ENCODE peak calls at places on chromosomes 11 and 22, in nine cellular contexts. D is A549, F is PC-3, U is stomach, O is kidney, I is BE2C, A is endodermal cell, C is adrenal gland, B is Peyer's patch. Q is an unnamed sample. For H3K4me1, the result is how much of the 10 kb centered on the place peaks cover.

GRCh38 chr11:113322158-113322557 is 7.8 kb downstream of the TTC12 start:
- DNase-seq in D (no peak), F (no peak), U (no peak), O (no peak), I (no peak), A (no peak), C (no peak), B (no peak), Q (no peak)

GRCh38 chr11:64208796-64209562 is 2.5 kb downstream of the FERMT3 start:
- DNase-seq in D (no peak), F (no peak), U (no peak), O (no peak), I (no peak), A (no peak), C (no peak), B (no peak), Q (no peak)

GRCh38 chr22:48741540-48741939 is 1086.1 kb downstream of the BRD1 start:
- DNase-seq in D (no peak), F (no peak), U (peak), O (no peak), I (no peak), A (no peak), C (no peak), B (no peak), Q (no peak)

GRCh38 chr11:64225608-64226506 is at the start of the genes NUDT22 and TRPT1:
- DNase-seq in D (peak), F (peak), U (peak), O (peak), I (peak), A (peak), C (peak), B (peak), Q (peak)

GRCh38 chr11:76237041-76237649 is 30.8 kb upstream of the WNT11 start:
- DNase-seq in D (no peak), F (no peak), U (no peak), O (no peak), I (no peak), A (no peak), C (no peak), B (no peak), Q (no peak)

GRCh38 chr22:50527921-50528681 is 1.7 kb downstream of the TYMP start:
- DNase-seq in D (no peak), F (no peak), U (no peak), O (no peak), I (no peak), A (peak), C (no peak), B (no peak), Q (no peak)

GRCh38 chr22:20011123-20011992 is 5.3 kb downstream of the ARVCF start:
- DNase-seq in D (no peak), F (no peak), U (no peak), O (peak), I (peak), A (no peak), C (no peak), B (no peak), Q (no peak)

GRCh38 chr22:27241430-27242110 is 560.0 kb downstream of the MN1 start:
- DNase-seq in D (no peak), F (no peak), U (peak), O (peak), I (peak), A (no peak), C (no peak), B (no peak), Q (no peak)

GRCh38 chr22:42313204-42313603 is 42.8 kb upstream of the TCF20 start:
- DNase-seq in D (no peak), F (no peak), U (no peak), O (no peak), I (no peak), A (peak), C (no peak), B (no peak), Q (no peak)

GRCh38 chr11:44839458-44840084 is 111.1 kb downstream of the TP53I11 start:
- DNase-seq in D (no peak), F (no peak), U (no peak), O (no peak), I (peak), A (no peak), C (no peak), B (no peak), Q (no peak)

GRCh38 chr11:117743121-117743815 is 53.7 kb downstream of the DSCAML1 start:
- DNase-seq in D (no peak), F (no peak), U (no peak), O (no peak), I (peak), A (no peak), C (no peak), B (no peak), Q (no peak)

GRCh38 chr11:11076879-11077278 is 219.0 kb upstream of the ZBED5 start:
- DNase-seq in D (no peak), F (no peak), U (no peak), O (no peak), I (no peak), A (no peak), C (no peak), B (no peak), Q (no peak)

GRCh38 chr22:19524170-19525115 is at the start of gene CLDN5:
- DNase-seq in D (no peak), F (no peak), U (no peak), O (no peak), I (no peak), A (peak), C (peak), B (no peak), Q (no peak)

GRCh38 chr22:39776295-39776694 is 117.3 kb downstream of the ENTHD1 start:
- DNase-seq in D (no peak), F (no peak), U (no peak), O (no peak), I (no peak), A (no peak), C (no peak), B (no peak), Q (no peak)

GRCh38 chr11:100789500-100789899 is 102.4 kb downstream of the ARHGAP42 start:
- DNase-seq in D (peak), F (peak), U (no peak), O (no peak), I (peak), A (no peak), C (peak), B (no peak), Q (peak)

GRCh38 chr22:19943665-19944026 is 2.0 kb upstream of the TXNRD2 start:
- DNase-seq in D (peak), F (no peak), U (no peak), O (peak), I (no peak), A (no peak), C (no peak), B (no peak), Q (no peak)

GRCh38 chr11:114447892-114448291 is 8.6 kb downstream of the REXO2 start:
- DNase-seq in D (no peak), F (no peak), U (no peak), O (no peak), I (no peak), A (no peak), C (no peak), B (no peak), Q (no peak)

GRCh38 chr11:117064275-117064674 is 34.0 kb downstream of the SIK3 start:
- DNase-seq in D (no peak), F (peak), U (no peak), O (no peak), I (no peak), A (no peak), C (no peak), B (no peak), Q (no peak)

GRCh38 chr11:85096939-85097338 is 530.2 kb downstream of the DLG2 start:
- DNase-seq in D (no peak), F (no peak), U (no peak), O (no peak), I (no peak), A (no peak), C (no peak), B (peak), Q (no peak)

GRCh38 chr11:95547186-95547585 is 242.4 kb downstream of the FAM76B start:
- DNase-seq in D (no peak), F (no peak), U (no peak), O (no peak), I (no peak), A (no peak), C (no peak), B (no peak), Q (no peak)

GRCh38 chr22:37487129-37487528 is 945 bp upstream of the MFNG start:
- DNase-seq in D (no peak), F (no peak), U (no peak), O (no peak), I (no peak), A (no peak), C (no peak), B (no peak), Q (no peak)

GRCh38 chr22:37485006-37485713 is 1.0 kb downstream of the MFNG start:
- DNase-seq in D (no peak), F (no peak), U (no peak), O (no peak), I (no peak), A (no peak), C (peak), B (peak), Q (no peak)

GRCh38 chr22:37485714-37486223 is 415 bp downstream of the MFNG start:
- DNase-seq in D (no peak), F (no peak), U (no peak), O (no peak), I (no peak), A (no peak), C (peak), B (peak), Q (no peak)

GRCh38 chr22:37487559-37487958 is 1.4 kb upstream of the MFNG start:
- DNase-seq in D (no peak), F (no peak), U (no peak), O (no peak), I (no peak), A (no peak), C (no peak), B (no peak), Q (no peak)

DNA sequence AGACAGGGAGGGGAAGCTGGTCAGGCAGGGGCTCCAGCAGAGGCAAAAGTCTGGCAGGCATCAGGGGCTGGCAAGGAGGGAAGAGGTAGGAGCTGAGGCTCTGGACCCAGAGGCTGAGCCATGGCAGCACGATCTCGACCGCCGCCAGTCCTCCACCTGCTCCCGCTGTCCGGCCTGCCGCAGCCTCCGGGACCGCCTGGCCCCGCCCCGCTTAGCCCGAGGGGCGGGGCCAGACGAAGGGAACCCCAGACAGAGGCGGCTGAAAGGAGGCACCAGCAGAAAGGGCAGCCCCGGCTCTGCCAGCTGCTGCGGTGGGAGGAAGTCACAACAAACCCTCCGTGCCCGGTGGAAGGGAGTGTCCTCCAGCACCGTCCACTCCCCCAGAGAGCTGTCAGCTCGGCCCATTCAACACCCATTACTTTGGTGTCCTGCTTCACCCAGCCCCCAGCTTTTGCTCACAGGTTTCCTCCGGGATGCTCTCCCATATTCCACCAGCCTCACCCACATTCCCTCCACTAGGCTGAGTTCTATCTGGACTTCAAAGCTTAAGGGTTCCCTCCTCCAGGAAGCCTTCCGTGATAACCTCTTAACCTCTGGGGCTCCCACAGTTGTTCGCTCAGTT is at the start of gene MFNG:
- DNase-seq in D (peak), F (peak), U (peak), O (peak), I (peak), A (peak), C (peak), B (peak), Q (peak)
- H3K4me3 ChIP-seq in D (no peak), F (no peak), U (peak), O (peak), I (peak), A (no peak), C (no peak), B (peak), Q (peak)

DNA sequence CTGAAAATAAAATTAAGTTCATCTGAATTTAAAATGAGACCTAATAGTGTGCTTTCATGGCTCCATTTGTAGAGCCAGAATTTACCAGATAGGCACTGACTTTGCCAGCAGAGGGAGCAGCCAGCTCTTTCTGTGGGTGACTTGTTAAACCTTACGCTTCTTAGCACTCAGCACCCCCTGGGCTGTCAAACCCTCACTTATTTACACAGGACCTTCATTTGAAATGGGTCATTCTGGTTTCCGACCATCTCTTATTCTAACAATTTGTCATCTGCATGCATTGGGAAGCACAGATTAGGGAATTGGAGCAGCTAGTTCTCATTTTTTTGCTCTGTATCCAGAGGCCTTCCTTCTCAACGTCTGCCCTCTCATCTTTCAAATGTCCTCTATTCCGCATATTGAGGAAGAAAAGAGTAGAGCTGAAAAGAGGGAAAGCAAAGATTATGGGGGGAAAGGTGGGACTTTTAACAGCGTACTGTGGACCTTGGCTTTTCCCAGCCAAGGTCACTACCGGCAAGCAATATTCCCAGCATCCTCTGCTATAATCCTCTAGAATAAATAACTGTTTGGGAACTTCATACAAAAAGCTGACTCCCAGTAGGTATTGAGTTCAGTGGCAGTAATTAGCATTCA is 3.1 kb downstream of the ASRGL1 start:
- DNase-seq in D (peak), F (peak), U (peak), O (no peak), I (peak), A (peak), C (peak), B (peak), Q (peak)
- H3K4me1 ChIP-seq in D (under half), F (under half), U (under half), O (under half), I (under half), A (under half), C (under half), B (under half), Q (under half)

DNA sequence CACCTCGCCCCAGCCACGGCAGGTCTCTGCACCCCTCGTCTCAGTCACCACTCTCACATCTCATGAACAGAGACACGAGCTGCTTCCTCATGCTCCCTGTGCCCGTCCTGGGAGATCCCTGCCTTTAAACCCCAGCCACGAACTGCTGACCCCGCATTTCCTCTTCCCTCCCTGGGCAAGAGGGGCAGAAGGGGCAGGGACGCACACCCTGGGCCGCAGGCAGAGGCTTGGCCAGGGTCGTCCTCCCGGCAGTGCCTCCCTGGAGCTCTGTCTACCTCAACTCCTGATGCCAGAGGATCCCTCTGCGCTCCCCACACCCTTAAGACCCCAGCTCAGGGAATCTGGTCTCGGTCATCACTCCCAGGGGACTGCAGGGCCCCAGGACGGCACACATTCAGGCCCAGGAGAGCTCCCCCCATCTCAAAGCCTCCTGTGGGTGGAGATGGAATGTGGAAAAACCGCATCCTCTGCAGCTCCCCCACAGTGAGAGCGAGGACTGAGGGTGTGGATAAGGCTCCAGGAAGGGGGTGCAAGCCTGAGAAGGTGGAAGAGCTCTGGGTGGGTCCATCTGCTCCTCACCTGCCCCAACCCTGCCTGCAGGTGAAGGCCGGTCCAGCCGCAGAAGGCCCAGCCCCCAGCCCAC is 1.2 kb downstream of the BID start:
- DNase-seq in D (no peak), F (peak), U (no peak), O (peak), I (no peak), A (peak), C (no peak), B (no peak), Q (no peak)
- H3K4me3 ChIP-seq in D (peak), F (peak), U (peak), O (peak), I (peak), A (peak), C (no peak), B (peak), Q (peak)

DNA sequence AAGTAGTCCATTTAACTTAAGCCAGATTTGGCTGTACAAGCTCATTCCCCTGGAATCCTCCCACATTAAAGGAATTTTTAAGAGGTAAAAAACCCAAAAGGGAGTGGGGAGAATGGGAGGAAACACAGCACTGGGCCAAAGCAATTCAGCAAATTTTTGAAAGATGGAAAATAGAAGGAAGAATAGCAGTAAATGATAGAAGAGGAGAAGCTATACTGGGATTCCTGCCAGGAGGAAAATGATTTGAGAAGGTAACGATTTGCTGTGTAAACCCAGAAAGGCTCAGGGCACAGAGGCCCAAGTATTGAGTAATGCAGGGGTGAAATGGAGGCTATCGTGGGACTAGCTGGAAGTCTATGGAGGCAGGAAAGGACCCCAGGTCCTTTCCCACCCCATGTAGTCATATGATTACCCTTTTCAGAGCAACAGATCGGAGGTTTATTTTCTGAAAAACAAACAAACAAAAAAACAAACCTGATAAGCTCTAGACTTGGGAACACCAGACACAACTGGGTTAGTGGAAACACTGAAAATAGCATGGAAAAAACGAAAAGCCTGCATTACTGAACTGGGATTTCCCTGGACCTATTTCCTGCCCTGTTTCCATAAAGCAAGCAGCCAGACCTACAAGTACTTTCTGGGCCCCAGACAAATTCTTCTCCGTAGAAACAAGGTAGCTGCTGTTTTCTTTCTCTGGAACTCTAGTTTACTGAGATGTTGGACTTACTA is 140.0 kb downstream of the SWAP70 start:
- DNase-seq in D (no peak), F (no peak), U (no peak), O (no peak), I (no peak), A (no peak), C (no peak), B (no peak), Q (no peak)
- H3K4me1 ChIP-seq in D (under half), F (under half), U (under half), O (under half), I (under half), A (under half), C (under half), B (under half), Q (under half)

GRCh38 chr11:6594142-6594768 is 9.2 kb downstream of the RRP8 start:
- DNase-seq in D (no peak), F (no peak), U (no peak), O (no peak), I (no peak), A (peak), C (no peak), B (no peak), Q (peak)
- H3K4me3 ChIP-seq in D (no peak), F (no peak), U (no peak), O (no peak), I (no peak), A (no peak), C (no peak), B (no peak), Q (no peak)

GRCh38 chr22:21054714-21055563 is 9.2 kb downstream of the LRRC74B start:
- DNase-seq in D (no peak), F (no peak), U (no peak), O (peak), I (no peak), A (no peak), C (no peak), B (no peak), Q (no peak)

GRCh38 chr22:21052715-21053459 is 7.1 kb downstream of the LRRC74B start:
- DNase-seq in D (no peak), F (no peak), U (no peak), O (peak), I (no peak), A (no peak), C (no peak), B (no peak), Q (no peak)

GRCh38 chr22:21055880-21056319 is 10.2 kb downstream of the LRRC74B start:
- DNase-seq in D (no peak), F (no peak), U (no peak), O (peak), I (no peak), A (peak), C (no peak), B (no peak), Q (no peak)

GRCh38 chr22:21054046-21054713 is 8.4 kb downstream of the LRRC74B start:
- DNase-seq in D (no peak), F (no peak), U (no peak), O (peak), I (no peak), A (no peak), C (no peak), B (no peak), Q (no peak)

DNA sequence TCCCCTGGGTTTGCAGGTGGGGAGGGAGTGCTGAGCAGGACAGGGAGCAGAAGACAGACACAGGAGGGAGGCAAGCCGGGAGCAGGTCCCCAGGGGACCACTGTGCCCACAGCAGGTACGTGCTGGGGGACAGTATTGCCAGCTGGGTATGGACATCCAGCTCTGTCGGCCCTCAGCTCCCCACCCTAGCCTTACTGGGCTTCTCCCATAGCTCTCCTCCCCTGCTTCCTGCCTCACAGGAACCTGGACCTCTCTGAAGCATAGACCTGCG is 9.8 kb downstream of the LRRC74B start:
- DNase-seq in D (no peak), F (no peak), U (no peak), O (no peak), I (no peak), A (no peak), C (no peak), B (no peak), Q (no peak)
- H3K4me1 ChIP-seq in D (under half), F (under half), U (under half), O (under half), I (under half), A (under half), C (under half), B (under half), Q (under half)

GRCh38 chr11:68130121-68130520 is 8.9 kb upstream of the CHKA start:
- DNase-seq in D (no peak), F (no peak), U (no peak), O (no peak), I (no peak), A (no peak), C (no peak), B (no peak), Q (no peak)

GRCh38 chr11:68128682-68129327 is 7.6 kb upstream of the CHKA start:
- DNase-seq in D (no peak), F (no peak), U (peak), O (peak), I (no peak), A (peak), C (peak), B (no peak), Q (no peak)

GRCh38 chr11:68122936-68123539 is 1.9 kb upstream of the CHKA start:
- DNase-seq in D (peak), F (peak), U (peak), O (no peak), I (no peak), A (peak), C (no peak), B (no peak), Q (peak)

GRCh38 chr11:68125164-68125563 is 4.0 kb upstream of the CHKA start:
- DNase-seq in D (no peak), F (no peak), U (no peak), O (no peak), I (no peak), A (no peak), C (no peak), B (no peak), Q (no peak)

GRCh38 chr11:68127791-68128681 is 6.8 kb upstream of the CHKA start:
- DNase-seq in D (no peak), F (peak), U (peak), O (peak), I (no peak), A (peak), C (peak), B (no peak), Q (no peak)
- H3K4me3 ChIP-seq in D (no peak), F (no peak), U (peak), O (peak), I (no peak), A (peak), C (no peak), B (peak), Q (peak)

Q was measured in colonic mucosa.